ENCODE peak calls at places on chromosomes 6 and 20, in seven cellular contexts. L is dorsolateral prefrontal cortex; M is fibroblast of mammary gland; N is GM12864; G is cardiac fibroblast; B is CD4-positive, CD25-positive, alpha-beta regulatory T cell; U is stomach. I is an unnamed sample.

GRCh38 chr6:168088161-168089106 is 9.4 kb upstream of the FRMD1 start:
- DNase-seq in M (peak; percentile 2), U (peak; percentile 44), N (no peak), G (no peak), B (no peak), L (no peak), I (no peak)

GRCh38 chr6:108968325-108968724 is 120.1 kb downstream of the ARMC2 start:
- DNase-seq in U (no peak), M (no peak), B (no peak), G (no peak), L (no peak), N (no peak), I (no peak)

GRCh38 chr6:27332692-27333641 is 20.9 kb upstream of the POM121L2 start:
- DNase-seq in N (peak; percentile 36), B (peak; percentile 62), G (peak; percentile 87), L (no peak), U (no peak), M (peak; percentile 80), I (no peak)

GRCh38 chr20:64150756-64151633 is 13.3 kb upstream of the MYT1 start:
- DNase-seq in L (no peak), G (no peak), M (no peak), N (no peak), U (no peak), B (no peak), I (no peak)

GRCh38 chr6:37696841-37697735 is 595 bp downstream of the MDGA1 start:
- DNase-seq in L (no peak), N (no peak), B (peak; percentile 52), M (no peak), G (peak; percentile 22), U (peak; percentile 30), I (no peak)

GRCh38 chr6:40996591-40997247 is 42.3 kb downstream of the UNC5CL start:
- DNase-seq in M (no peak), G (peak; percentile 2), U (peak; percentile 28), N (no peak), L (no peak), B (no peak), I (peak; percentile 21)

GRCh38 chr20:1185316-1185741 is 548 bp upstream of the TMEM74B start:
- DNase-seq in L (no peak), U (no peak), B (no peak), M (no peak), G (no peak), N (no peak), I (no peak)

GRCh38 chr6:44045672-44046015 is 81.6 kb downstream of the MRPL14 start:
- DNase-seq in G (no peak), L (peak; percentile 79), U (no peak), M (no peak), B (no peak), N (no peak), I (no peak)

GRCh38 chr20:41138527-41139226 is 1.3 kb downstream of the PLCG1 start:
- DNase-seq in N (no peak), U (no peak), B (peak; percentile 40), G (peak; percentile 27), L (no peak), M (no peak), I (no peak)

GRCh38 chr6:9131616-9132015 is 696.3 kb upstream of the SLC35B3 start:
- DNase-seq in M (no peak), N (no peak), U (peak; percentile 28), L (no peak), B (no peak), G (no peak), I (peak; percentile 43)

GRCh38 chr6:85490516-85491248 is 40.8 kb downstream of the NT5E start:
- DNase-seq in L (no peak), B (no peak), G (peak; percentile 43), U (no peak), M (peak; percentile 17), N (no peak), I (no peak)

GRCh38 chr20:6708010-6708409 is 59.5 kb upstream of the BMP2 start:
- DNase-seq in G (peak; percentile 88), L (no peak), N (no peak), M (peak; percentile 53), U (peak; percentile 85), B (no peak), I (peak; percentile 26)

GRCh38 chr6:40338306-40338705 is 248.9 kb downstream of the LRFN2 start:
- DNase-seq in L (no peak), U (no peak), G (no peak), B (no peak), M (no peak), N (no peak), I (no peak)

GRCh38 chr20:62819494-62820174 is 2.8 kb downstream of the COL9A3 start:
- DNase-seq in U (no peak), B (no peak), L (no peak), N (no peak), G (peak; percentile 72), M (peak; percentile 69), I (no peak)

GRCh38 chr6:5257400-5257799 is 3.4 kb downstream of the LYRM4 start:
- DNase-seq in G (no peak), U (no peak), L (no peak), N (no peak), B (no peak), M (no peak), I (no peak)

GRCh38 chr6:123562264-123562663 is 74.5 kb downstream of the TRDN start:
- DNase-seq in B (no peak), N (no peak), L (no peak), U (no peak), G (no peak), M (no peak), I (no peak)

GRCh38 chr6:123565529-123565928 is 71.2 kb downstream of the TRDN start:
- DNase-seq in M (no peak), B (no peak), L (no peak), U (no peak), G (no peak), N (no peak), I (no peak)

GRCh38 chr6:123564363-123564762 is 72.4 kb downstream of the TRDN start:
- DNase-seq in N (no peak), G (no peak), U (no peak), B (no peak), L (no peak), M (no peak), I (no peak)

GRCh38 chr6:123562677-123563076 is 74.1 kb downstream of the TRDN start:
- DNase-seq in B (no peak), N (no peak), U (no peak), M (no peak), L (no peak), G (no peak), I (no peak)
- H3K4me3 ChIP-seq in B (no peak overlapping the region), N (no peak overlapping the region), U (no peak overlapping the region), M (no peak overlapping the region), L (no peak overlapping the region), G (no peak overlapping the region), I (no peak overlapping the region)

DNA sequence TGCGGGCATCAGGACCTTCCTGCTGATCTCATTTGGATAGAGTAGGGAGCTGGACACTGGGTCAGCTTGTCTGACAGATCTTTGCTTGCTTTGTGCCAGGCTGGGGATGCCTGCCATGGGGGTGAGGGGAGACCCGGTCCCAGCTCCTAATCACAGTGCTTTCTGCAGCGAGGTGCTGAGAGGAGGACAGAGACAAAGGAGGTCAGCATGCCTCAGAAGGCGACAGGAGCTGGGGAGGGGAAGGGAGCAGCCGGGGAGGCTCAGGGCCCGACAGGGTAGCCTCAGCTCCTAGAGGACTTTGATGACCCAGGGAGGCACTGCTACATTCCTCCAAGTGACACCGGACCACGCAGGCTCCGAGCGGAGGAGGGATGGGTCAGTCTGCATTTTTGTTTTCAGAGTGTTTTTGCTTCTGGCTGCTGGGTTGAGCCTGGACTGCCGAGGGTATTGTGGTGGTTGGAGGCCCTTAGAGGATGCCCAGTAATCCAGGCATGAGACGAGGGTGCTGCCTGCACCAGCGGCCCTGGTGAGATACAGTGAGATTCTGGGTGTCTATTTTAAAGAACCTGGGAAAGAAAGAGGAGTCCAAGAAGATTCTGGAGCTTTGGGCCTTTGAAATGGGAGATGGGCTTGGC is 7.8 kb downstream of the RBM38 start:
- DNase-seq in M (no peak), L (no peak), B (no peak), N (no peak), G (no peak), U (no peak), I (no peak)
- H3K4me3 ChIP-seq in M (no peak overlapping the region), L (no peak overlapping the region), B (peak overlapping the region; percentile 82), N (peak overlapping the region; percentile 16), G (no peak overlapping the region), U (peak overlapping the region; percentile 9), I (no peak overlapping the region)

GRCh38 chr6:711925-712324 is 19.0 kb upstream of the EXOC2 start:
- DNase-seq in U (no peak), N (no peak), L (no peak), M (no peak), G (peak; percentile 46), B (no peak), I (no peak)
- H3K4me3 ChIP-seq in U (peak overlapping the region; percentile 71), N (no peak overlapping the region), L (no peak overlapping the region), M (no peak overlapping the region), G (no peak overlapping the region), B (peak overlapping the region; percentile 95), I (no peak overlapping the region)

GRCh38 chr6:1392813-1393640 is 3.7 kb downstream of the FOXF2 start:
- DNase-seq in L (no peak), B (no peak), M (no peak), G (no peak), N (no peak), U (peak; percentile 23), I (no peak)
- H3K4me3 ChIP-seq in L (peak overlapping the region; percentile 35), B (no peak overlapping the region), M (no peak overlapping the region), G (no peak overlapping the region), N (no peak overlapping the region), U (peak overlapping the region; percentile 56), I (peak overlapping the region; percentile 24)

GRCh38 chr20:57435105-57435497 is 43.9 kb downstream of the RBM38 start:
- DNase-seq in M (no peak), U (no peak), G (no peak), B (no peak), L (no peak), N (no peak), I (no peak)
- H3K4me3 ChIP-seq in M (no peak overlapping the region), U (no peak overlapping the region), G (no peak overlapping the region), B (peak overlapping the region; percentile 13), L (no peak overlapping the region), N (no peak overlapping the region), I (no peak overlapping the region)

GRCh38 chr6:100456881-100457220 is 7.9 kb downstream of the SIM1 start:
- DNase-seq in N (no peak), G (no peak), L (no peak), B (no peak), U (no peak), M (no peak), I (no peak)
- H3K4me3 ChIP-seq in N (no peak overlapping the region), G (no peak overlapping the region), L (no peak overlapping the region), B (no peak overlapping the region), U (no peak overlapping the region), M (no peak overlapping the region), I (no peak overlapping the region)